ENCODE peak calls at places on chromosomes 5 and 9, in nine cellular contexts. N, B, T, P, H, O, I, E and A are unnamed samples.

GRCh38 chr9:129108805-129109370 is 1.7 kb downstream of the CRAT start:
- DNase-seq in B (no peak), O (no peak), I (no peak), P (no peak), E (no peak), H (peak; percentile 58), N (no peak), T (peak; percentile 76), A (peak; percentile 62)

GRCh38 chr9:34636791-34637355 is 714 bp downstream of the SIGMAR1 start:
- DNase-seq in N (no peak), B (no peak), I (no peak), T (peak; percentile 57), O (no peak), E (no peak), P (peak; percentile 38), H (no peak), A (peak; percentile 9)

GRCh38 chr9:117744856-117745389 is 40.7 kb downstream of the TLR4 start:
- DNase-seq in T (no peak), B (no peak), E (no peak), O (no peak), P (no peak), N (no peak), I (peak; percentile 54), H (no peak), A (no peak)

GRCh38 chr5:140569197-140569596 is 4.6 kb downstream of the SLC35A4 start:
- DNase-seq in E (no peak), O (no peak), H (no peak), B (no peak), P (no peak), I (no peak), T (no peak), N (no peak), A (peak; percentile 58)

GRCh38 chr9:82490019-82490499 is 501.5 kb downstream of the SPATA31D1 start:
- DNase-seq in E (no peak), I (no peak), T (no peak), H (no peak), B (no peak), O (no peak), P (peak; percentile 80), N (no peak), A (no peak)

GRCh38 chr5:10319202-10319851 is 11.6 kb upstream of the CMBL start:
- DNase-seq in T (peak; percentile 13), O (no peak), P (peak; percentile 52), I (no peak), H (no peak), E (no peak), N (no peak), B (no peak), A (no peak)

GRCh38 chr5:81513982-81514381 is 120.0 kb upstream of the ACOT12 start:
- DNase-seq in B (no peak), I (no peak), O (no peak), N (no peak), T (no peak), P (peak; percentile 34), H (no peak), E (no peak), A (peak; percentile 16)

GRCh38 chr9:82132024-82132423 is 143.5 kb downstream of the SPATA31D1 start:
- DNase-seq in P (no peak), N (no peak), H (no peak), O (no peak), B (no peak), E (no peak), T (no peak), I (no peak), A (no peak)

GRCh38 chr5:96629774-96630173 is 32.4 kb upstream of the CAST start:
- DNase-seq in I (no peak), E (no peak), P (peak; percentile 80), O (no peak), T (no peak), H (peak; percentile 82), N (no peak), B (no peak), A (no peak)

GRCh38 chr5:151757233-151758140 is 944 bp downstream of the ATOX1 start:
- DNase-seq in N (no peak), O (no peak), P (no peak), H (peak; percentile 18), E (no peak), T (no peak), B (no peak), I (no peak), A (peak; percentile 26)

GRCh38 chr5:172773481-172774469 is 2.8 kb upstream of the DUSP1 start:
- DNase-seq in B (no peak), I (no peak), H (no peak), T (no peak), P (peak; percentile 57), E (no peak), O (no peak), N (no peak), A (no peak)
- H3K4me1 ChIP-seq in B (peaks cover 55% of the 10 kb centered on the region), I (peaks cover 34% of the 10 kb centered on the region), H (peaks cover 20% of the 10 kb centered on the region), T (peaks cover 58% of the 10 kb centered on the region), P (peaks cover 36% of the 10 kb centered on the region), E (peaks cover 73% of the 10 kb centered on the region), O (peaks cover 69% of the 10 kb centered on the region), N (peaks cover 51% of the 10 kb centered on the region), A (peaks cover 8% of the 10 kb centered on the region)

GRCh38 chr5:93579561-93580386 is 1.2 kb downstream of the NR2F1-AS1 start:
- DNase-seq in N (no peak), B (no peak), H (no peak), I (no peak), E (no peak), P (peak; percentile 59), T (peak; percentile 51), O (no peak), A (peak; percentile 33)

GRCh38 chr5:93578813-93579560 is 2.0 kb downstream of the NR2F1-AS1 start:
- DNase-seq in B (no peak), H (no peak), N (no peak), T (peak; percentile 39), P (peak; percentile 89), O (no peak), E (no peak), I (no peak), A (no peak)

GRCh38 chr5:93577807-93578178 is 3.2 kb downstream of the NR2F1-AS1 start:
- DNase-seq in H (no peak), O (no peak), N (no peak), T (no peak), I (no peak), P (no peak), E (no peak), B (no peak), A (no peak)

GRCh38 chr5:93576994-93577575 is 3.9 kb downstream of the NR2F1-AS1 start:
- DNase-seq in H (no peak), O (no peak), I (no peak), N (no peak), T (no peak), E (no peak), B (no peak), P (no peak), A (no peak)

GRCh38 chr5:93578179-93578812 is 2.7 kb downstream of the NR2F1-AS1 start:
- DNase-seq in O (no peak), H (no peak), I (no peak), T (no peak), B (no peak), P (peak; percentile 82), E (no peak), N (no peak), A (no peak)
- H3K27me3 ChIP-seq in O (no peaks in the 10 kb centered on the region), H (no peaks in the 10 kb centered on the region), I (peaks cover 86% of the 10 kb centered on the region), T (no peaks in the 10 kb centered on the region), B (peaks cover 82% of the 10 kb centered on the region), P (no peaks in the 10 kb centered on the region), E (peaks cover 22% of the 10 kb centered on the region), N (peaks cover 4% of the 10 kb centered on the region), A (peaks cover under 1% of the 10 kb centered on the region)

GRCh38 chr5:14147210-14147609 is 4.1 kb downstream of the TRIO start:
- DNase-seq in E (no peak), N (no peak), I (no peak), T (no peak), O (peak; percentile 21), H (no peak), B (no peak), P (no peak), A (no peak)

GRCh38 chr5:14144586-14145355 is 1.6 kb downstream of the TRIO start:
- DNase-seq in B (peak; percentile 45), E (peak; percentile 93), N (no peak), T (peak; percentile 60), I (peak; percentile 81), P (peak; percentile 75), H (peak; percentile 80), O (peak; percentile 66), A (peak; percentile 71)

GRCh38 chr5:14148483-14148882 is 5.3 kb downstream of the TRIO start:
- DNase-seq in I (no peak), H (no peak), E (no peak), P (no peak), T (no peak), O (no peak), B (no peak), N (no peak), A (no peak)

GRCh38 chr5:14145356-14146334 is 2.5 kb downstream of the TRIO start:
- DNase-seq in P (no peak), T (no peak), E (no peak), I (no peak), B (no peak), H (no peak), N (no peak), O (no peak), A (peak; percentile 9)

DNA sequence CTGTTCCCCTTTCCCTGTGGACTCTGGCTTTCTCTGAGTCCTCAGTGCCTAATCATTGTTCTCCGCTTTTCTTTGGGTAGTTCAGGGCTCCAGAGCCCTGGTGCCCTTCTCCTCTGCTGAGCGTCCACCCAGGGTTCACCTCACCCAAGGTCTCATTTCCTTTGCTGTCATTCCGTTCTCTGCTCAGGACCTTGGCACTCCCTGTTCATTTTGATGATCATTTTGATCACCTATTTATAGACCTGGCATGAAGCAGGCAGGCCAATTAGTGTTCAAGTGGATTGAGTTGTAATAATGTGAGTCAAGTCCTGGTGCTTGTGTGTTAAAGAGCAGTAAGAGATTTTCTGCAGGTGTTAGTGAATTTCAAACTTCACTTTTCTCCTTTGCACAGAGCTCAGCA is 3.6 kb downstream of the TRIO start:
- DNase-seq in H (no peak), B (no peak), I (no peak), P (no peak), T (no peak), E (no peak), O (no peak), N (no peak), A (peak; percentile 79)
- H3K4me1 ChIP-seq in H (peaks cover 5% of the 10 kb centered on the region), B (peaks cover 10% of the 10 kb centered on the region), I (peaks cover 58% of the 10 kb centered on the region), P (peaks cover 22% of the 10 kb centered on the region), T (peaks cover 50% of the 10 kb centered on the region), E (peaks cover 68% of the 10 kb centered on the region), O (peaks cover 60% of the 10 kb centered on the region), N (peaks cover 63% of the 10 kb centered on the region), A (peaks cover 11% of the 10 kb centered on the region)

GRCh38 chr9:132168851-132169250 is 7.0 kb downstream of the NTNG2 start:
- DNase-seq in N (no peak), E (no peak), P (no peak), B (no peak), I (peak; percentile 24), T (no peak), O (no peak), H (no peak), A (no peak)

GRCh38 chr9:132167192-132167591 is 5.3 kb downstream of the NTNG2 start:
- DNase-seq in T (no peak), B (no peak), E (no peak), I (peak; percentile 5), N (no peak), O (no peak), P (no peak), H (no peak), A (no peak)

GRCh38 chr9:132168347-132168746 is 6.5 kb downstream of the NTNG2 start:
- DNase-seq in E (no peak), O (peak; percentile 72), H (no peak), T (peak; percentile 70), I (peak; percentile 64), N (no peak), P (no peak), B (no peak), A (no peak)

GRCh38 chr9:132164604-132165362 is 2.9 kb downstream of the NTNG2 start:
- DNase-seq in O (peak; percentile 81), E (no peak), B (no peak), N (no peak), P (peak; percentile 86), T (peak; percentile 81), I (peak; percentile 28), H (no peak), A (peak; percentile 89)

GRCh38 chr9:132166599-132166998 is 4.7 kb downstream of the NTNG2 start:
- DNase-seq in N (no peak), I (peak; percentile 27), H (no peak), E (no peak), O (no peak), T (no peak), B (no peak), P (no peak), A (peak; percentile 23)
- H3K27me3 ChIP-seq in N (peaks cover 10% of the 10 kb centered on the region), I (peaks cover 32% of the 10 kb centered on the region), H (no peaks in the 10 kb centered on the region), E (peaks cover 86% of the 10 kb centered on the region), O (peaks cover 5% of the 10 kb centered on the region), T (no peaks in the 10 kb centered on the region), B (peaks cover 15% of the 10 kb centered on the region), P (peaks cover 19% of the 10 kb centered on the region), A (peaks cover 22% of the 10 kb centered on the region)